ENCODE peak calls at places on chromosomes 13 and 19, in six cellular contexts. Q is K562, P is ovary, R is A549, B is suprapubic skin, J is tibial nerve. G is an unnamed sample.

GRCh38 chr19:39483141-39483540 is 2.5 kb downstream of the TIMM50 start:
- DNase-seq in P (no peak), J (no peak), B (no peak), R (no peak), Q (no peak), G (no peak)

GRCh38 chr13:28817204-28817603 is 2.9 kb upstream of the MTUS2 start:
- DNase-seq in R (peak; percentile 17), P (no peak), B (no peak), Q (peak; percentile 11), J (no peak), G (no peak)

GRCh38 chr13:102401305-102401704 is 543 bp downstream of the FGF14 start:
- DNase-seq in J (no peak), Q (no peak), P (no peak), B (no peak), R (no peak), G (no peak)

GRCh38 chr13:114049026-114049425 is 75.2 kb upstream of the C13orf46 start:
- DNase-seq in Q (no peak), J (no peak), B (no peak), P (no peak), R (no peak), G (no peak)

GRCh38 chr19:16266586-16266942 is 58.1 kb upstream of the KLF2 start:
- DNase-seq in Q (no peak), R (no peak), B (no peak), P (no peak), J (no peak), G (no peak)

GRCh38 chr13:35914662-35915061 is 216.5 kb downstream of the DCLK1 start:
- DNase-seq in B (no peak), P (no peak), R (no peak), Q (no peak), J (no peak), G (no peak)

GRCh38 chr13:104779311-104779710 is 1713.1 kb upstream of the SLC10A2 start:
- DNase-seq in J (no peak), R (no peak), B (no peak), Q (no peak), P (no peak), G (no peak)

GRCh38 chr13:78689011-78689410 is 30.1 kb upstream of the OBI1 start:
- DNase-seq in J (no peak), R (no peak), P (no peak), B (no peak), Q (no peak), G (no peak)

GRCh38 chr19:41510484-41510883 is 65.5 kb upstream of the CEACAM21 start:
- DNase-seq in Q (no peak), P (no peak), J (no peak), R (no peak), B (no peak), G (no peak)

GRCh38 chr19:30148039-30148438 is 206.0 kb downstream of the URI1 start:
- DNase-seq in R (peak; percentile 89), J (no peak), P (no peak), Q (no peak), B (no peak), G (no peak)

GRCh38 chr19:5156231-5156986 is 184.2 kb downstream of the PTPRS start:
- DNase-seq in R (no peak), Q (no peak), B (no peak), P (no peak), J (no peak), G (no peak)

GRCh38 chr13:77062097-77062496 is 35.1 kb upstream of the FBXL3 start:
- DNase-seq in Q (no peak), J (no peak), P (no peak), B (no peak), R (no peak), G (no peak)

GRCh38 chr13:94480672-94481145 is 1.2 kb upstream of the DCT start:
- DNase-seq in B (no peak), Q (no peak), R (no peak), P (no peak), J (peak; percentile 12), G (no peak)

GRCh38 chr19:43726736-43727592 is 11.1 kb downstream of the IRGC start:
- DNase-seq in R (no peak), J (no peak), B (no peak), P (no peak), Q (no peak), G (no peak)

GRCh38 chr13:68304287-68304893 is 1074.3 kb upstream of the PCDH9 start:
- DNase-seq in Q (no peak), B (no peak), J (no peak), R (peak; percentile 44), P (no peak), G (no peak)

GRCh38 chr13:48551329-48551728 is 18.4 kb upstream of the RCBTB2 start:
- DNase-seq in Q (no peak), B (no peak), P (no peak), J (no peak), R (no peak), G (no peak)

GRCh38 chr13:34863360-34864135 is 78.5 kb upstream of the NBEA start:
- DNase-seq in Q (no peak), P (no peak), J (no peak), B (no peak), R (peak; percentile 75), G (no peak)

DNA sequence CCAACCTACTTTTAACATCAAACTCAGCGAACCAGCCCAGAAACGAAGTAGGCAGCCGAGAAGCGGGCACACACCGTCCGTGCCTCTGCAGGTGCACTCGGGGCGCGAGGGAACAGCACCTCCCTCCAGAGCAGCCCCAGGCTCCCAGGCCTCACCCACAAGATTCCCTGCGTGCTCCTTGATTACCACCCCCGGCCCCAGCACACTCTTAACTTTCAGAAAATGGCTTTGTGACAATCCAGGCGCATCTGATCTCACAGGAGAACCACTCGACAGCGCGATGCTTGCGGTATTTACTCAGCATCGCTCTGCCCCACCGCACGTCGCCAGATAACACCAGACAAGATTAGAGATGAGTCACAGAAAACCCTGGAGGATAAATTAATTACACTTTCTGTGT is 134.9 kb upstream of the SPACA7 start:
- DNase-seq in J (no peak), P (no peak), R (no peak), Q (no peak), B (no peak), G (no peak)
- TF ChIP-seq EP300 in J (no peak), P (no peak), R (no peak), Q (no peak), B (no peak), G (no peak)

DNA sequence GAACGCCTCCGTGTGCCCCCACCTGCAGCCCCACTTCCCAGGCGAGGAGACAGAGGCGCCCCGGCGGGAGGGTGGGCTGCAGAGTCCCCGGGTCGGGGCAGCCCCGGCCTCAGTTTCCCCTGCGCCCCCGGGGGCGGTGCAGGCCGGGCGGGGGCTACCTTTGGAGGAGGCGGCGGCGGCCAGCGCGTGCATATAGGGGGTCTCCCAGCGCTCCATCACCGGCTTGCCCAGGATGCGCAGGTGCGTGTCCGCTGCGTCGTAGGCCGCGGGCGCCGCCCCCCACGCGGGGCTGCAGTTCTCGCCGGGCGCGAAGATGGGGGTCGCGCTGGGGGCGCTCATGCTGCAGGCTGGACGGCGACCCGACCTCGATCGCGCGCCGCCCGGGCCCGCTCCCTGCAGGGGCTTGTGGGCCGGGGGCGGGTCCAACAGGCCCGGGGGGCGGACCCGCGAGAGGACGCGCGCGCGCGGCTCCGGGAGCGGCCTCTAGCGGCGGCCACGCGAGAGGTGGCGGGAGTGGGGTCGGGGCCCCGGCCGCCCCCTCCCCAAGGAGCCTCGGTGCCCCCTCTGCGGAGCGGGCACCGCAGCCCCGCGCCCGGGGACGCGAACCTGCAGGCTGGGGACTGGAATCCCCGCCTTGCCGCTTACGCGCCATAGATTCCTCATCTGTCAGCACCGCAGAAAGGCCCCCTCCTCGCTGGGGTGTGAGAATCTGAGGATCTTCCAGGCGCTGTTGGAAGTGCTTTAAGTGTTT is at the start of gene GAMT:
- DNase-seq in P (no peak), J (no peak), R (no peak), Q (peak; percentile 89), B (no peak), G (no peak)
- TF ChIP-seq EP300 in P (no peak), J (no peak), R (no peak), Q (no peak), B (no peak), G (no peak)

GRCh38 chr13:101262306-101262705 is 154.0 kb downstream of the NALCN start:
- DNase-seq in P (no peak), Q (no peak), J (no peak), R (no peak), B (no peak), G (no peak)

GRCh38 chr13:101258509-101258908 is 157.8 kb downstream of the NALCN start:
- DNase-seq in Q (no peak), B (no peak), R (no peak), J (no peak), P (no peak), G (no peak)

DNA sequence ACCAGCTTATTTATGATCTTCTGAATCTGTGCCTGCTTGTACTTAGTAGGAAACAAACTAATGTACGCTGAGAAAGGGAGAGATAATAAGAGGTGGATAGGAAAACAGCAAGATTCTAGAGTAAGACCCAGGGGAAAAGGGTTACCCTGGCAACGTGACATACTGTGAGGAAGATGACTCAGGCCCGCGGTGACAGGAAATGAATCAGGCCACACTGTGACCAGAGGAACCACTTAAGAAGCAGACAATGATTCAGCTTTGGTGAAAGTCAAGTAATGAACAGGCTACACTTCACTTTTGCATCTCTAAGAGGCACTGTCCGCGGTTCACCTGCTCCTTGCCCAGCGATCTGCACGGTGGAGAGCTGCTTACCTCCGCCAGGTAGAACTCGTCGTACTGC is 158.2 kb downstream of the NALCN start:
- DNase-seq in Q (no peak), R (peak; percentile 63), J (no peak), P (no peak), B (no peak), G (no peak)
- TF ChIP-seq EP300 in Q (no peak), R (no peak), J (no peak), P (no peak), B (no peak), G (no peak)

DNA sequence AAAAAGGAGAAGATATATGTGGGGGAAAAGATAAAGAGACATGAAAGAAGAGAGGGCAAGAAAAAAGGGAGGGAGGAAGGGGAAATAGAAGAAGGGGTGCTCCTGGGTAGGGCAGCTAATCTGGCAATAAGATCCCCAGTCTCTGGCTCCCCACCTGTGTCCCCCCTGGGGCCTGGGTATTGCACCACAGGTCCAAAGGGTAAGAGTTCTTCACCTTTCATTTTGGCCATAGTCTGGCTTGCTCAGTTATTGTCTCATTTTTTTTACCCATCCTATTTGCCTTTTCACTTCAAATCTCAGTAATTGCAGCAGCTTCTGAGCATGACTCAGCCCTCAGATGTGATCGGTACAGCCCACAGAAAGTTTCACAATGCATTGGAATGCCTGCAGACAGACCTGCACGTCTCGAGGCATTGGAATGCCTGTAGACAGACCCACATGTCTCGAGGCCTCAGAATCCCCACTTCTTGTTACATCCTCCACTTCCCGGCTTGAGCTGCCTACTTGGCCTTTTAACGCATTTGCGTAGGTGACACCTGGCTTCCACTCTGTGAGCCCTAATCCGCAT is 173.7 kb downstream of the NUFIP1 start:
- DNase-seq in P (peak; percentile 60), B (no peak), Q (no peak), J (peak; percentile 22), R (peak; percentile 87), G (no peak)
- TF ChIP-seq EP300 in P (peak; percentile 29), B (no peak), Q (no peak), J (no peak), R (peak; percentile 87), G (no peak)